ENCODE peak calls at places on chromosome 18, in six cellular contexts. C is NCI-H510A; F is occipital lobe; S is activated CD4-positive, alpha-beta T cell treated with anti-CD3 and anti-CD28 coated beads for 1 hour; E is M059J; I is mucosa of gallbladder. H is an unnamed sample.

GRCh38 chr18:32530947-32531651 is 60.4 kb upstream of the GAREM1 start:
- DNase-seq in C (peak; percentile 47), F (no peak), S (no peak), E (peak; percentile 52), I (no peak), H (no peak)

GRCh38 chr18:35953688-35954087 is 18.8 kb upstream of the RMP24 start:
- DNase-seq in C (no peak), F (no peak), S (no peak), E (no peak), I (no peak), H (no peak)

GRCh38 chr18:25561923-25562322 is 210.0 kb upstream of the ZNF521 start:
- DNase-seq in C (no peak), F (no peak), S (no peak), E (peak; percentile 33), I (no peak), H (no peak)

GRCh38 chr18:12625242-12625641 is 32.7 kb downstream of the SPIRE1 start:
- DNase-seq in C (no peak), F (no peak), S (no peak), E (no peak), I (no peak), H (no peak)

GRCh38 chr18:6022840-6023239 is 127.5 kb upstream of the TMEM200C start:
- DNase-seq in C (no peak), F (no peak), S (no peak), E (peak; percentile 69), I (no peak), H (no peak)

GRCh38 chr18:12911025-12911927 is 27.2 kb upstream of the PTPN2 start:
- DNase-seq in C (peak; percentile 24), F (no peak), S (peak; percentile 29), E (no peak), I (no peak), H (no peak)

GRCh38 chr18:40962784-40963183 is 992.2 kb upstream of the PIK3C3 start:
- DNase-seq in C (no peak), F (no peak), S (no peak), E (peak; percentile 71), I (no peak), H (no peak)

GRCh38 chr18:45670281-45670962 is 53.6 kb upstream of the SLC14A1 start:
- DNase-seq in C (no peak), F (no peak), S (peak; percentile 37), E (peak; percentile 76), I (no peak), H (peak; percentile 74)

GRCh38 chr18:77111449-77112160 is 21.0 kb downstream of the MBP start:
- DNase-seq in C (no peak), F (no peak), S (no peak), E (no peak), I (no peak), H (no peak)

GRCh38 chr18:9961031-9961430 is 47.2 kb downstream of the VAPA start:
- DNase-seq in C (no peak), F (no peak), S (no peak), E (no peak), I (no peak), H (no peak)

GRCh38 chr18:63205791-63206252 is 113.7 kb downstream of the BCL2 start:
- DNase-seq in C (no peak), F (no peak), S (no peak), E (no peak), I (no peak), H (no peak)

GRCh38 chr18:37987901-37988300 is 422.3 kb upstream of the CELF4 start:
- DNase-seq in C (peak; percentile 86), F (no peak), S (no peak), E (no peak), I (no peak), H (no peak)

GRCh38 chr18:49609416-49610284 is 47.8 kb downstream of the LIPG start:
- DNase-seq in C (no peak), F (no peak), S (no peak), E (peak; percentile 56), I (no peak), H (no peak)

GRCh38 chr18:27715751-27716150 is 461.2 kb downstream of the CDH2 start:
- DNase-seq in C (no peak), F (no peak), S (no peak), E (peak; percentile 48), I (no peak), H (no peak)

H was measured in tibial artery.